ENCODE peak calls at places on chromosomes 13 and 19, in nine cellular contexts. U, O, D, C, Y, J, H, N and Z are unnamed samples.
A peak's percentile ranks its signal among the peaks of the same experiment; 100 is the strongest.

GRCh38 chr13:113135281-113135760 is 12.7 kb downstream of the F10 start:
- DNase-seq in U (no peak), O (no peak), D (no peak), C (no peak), Y (no peak), J (no peak), H (no peak), N (no peak), Z (no peak)

GRCh38 chr19:5032101-5032967 is 63.4 kb downstream of the KDM4B start:
- DNase-seq in U (no peak), O (no peak), D (no peak), C (peak; percentile 41), Y (no peak), J (no peak), H (no peak), N (peak; percentile 71), Z (no peak)

GRCh38 chr13:48860369-48860768 is 115.3 kb upstream of the FNDC3A start:
- DNase-seq in U (no peak), O (no peak), D (no peak), C (no peak), Y (no peak), J (no peak), H (no peak), N (no peak), Z (no peak)

GRCh38 chr19:16536130-16536529 is 6.1 kb downstream of the CHERP start:
- DNase-seq in U (no peak), O (no peak), D (no peak), C (no peak), Y (no peak), J (no peak), H (no peak), N (no peak), Z (no peak)

GRCh38 chr19:23521471-23521870 is 126.2 kb upstream of the ZNF91 start:
- DNase-seq in U (no peak), O (no peak), D (no peak), C (no peak), Y (no peak), J (no peak), H (no peak), N (no peak), Z (no peak)

GRCh38 chr19:1046836-1047695 is 7.2 kb downstream of the ABCA7 start:
- DNase-seq in U (no peak), O (no peak), D (no peak), C (no peak), Y (no peak), J (no peak), H (no peak), N (no peak), Z (no peak)

GRCh38 chr13:73765651-73766384 is 368.4 kb downstream of the KLF12 start:
- DNase-seq in U (no peak), O (peak; percentile 83), D (peak; percentile 80), C (peak; percentile 14), Y (peak; percentile 74), J (no peak), H (no peak), N (peak; percentile 71), Z (no peak)

GRCh38 chr13:43006893-43007631 is 15.0 kb upstream of the EPSTI1 start:
- DNase-seq in U (no peak), O (no peak), D (no peak), C (peak; percentile 68), Y (no peak), J (no peak), H (no peak), N (peak; percentile 72), Z (no peak)

GRCh38 chr13:113445791-113446487 is 7.3 kb downstream of the ADPRHL1 start:
- DNase-seq in U (no peak), O (no peak), D (no peak), C (no peak), Y (no peak), J (peak; percentile 82), H (no peak), N (no peak), Z (no peak)

GRCh38 chr19:42293539-42293938 is 8.4 kb upstream of the PRR19 start:
- DNase-seq in U (no peak), O (no peak), D (no peak), C (no peak), Y (no peak), J (no peak), H (no peak), N (no peak), Z (no peak)